ENCODE peak calls at places on chromosomes 11 and 22, in nine cellular contexts. Z, I, M, W, J, T, G, A and X are unnamed samples.

GRCh38 chr22:22693531-22693884 is 49.1 kb downstream of the GGTLC2 start:
- DNase-seq in Z (no peak), I (no peak), M (no peak), W (no peak), J (no peak), T (no peak), G (no peak), A (no peak), X (no peak)

GRCh38 chr11:88623536-88623935 is 286.0 kb upstream of the CTSC start:
- DNase-seq in Z (no peak), I (no peak), M (peak), W (no peak), J (no peak), T (no peak), G (no peak), A (no peak), X (no peak)

GRCh38 chr11:113818426-113818825 is 38.8 kb downstream of the CLDN25 start:
- DNase-seq in Z (no peak), I (no peak), M (no peak), W (no peak), J (no peak), T (no peak), G (no peak), A (no peak), X (no peak)

GRCh38 chr11:102914238-102915043 is 39.7 kb upstream of the MMP12 start:
- DNase-seq in Z (peak), I (peak), M (peak), W (no peak), J (peak), T (no peak), G (peak), A (no peak), X (no peak)

GRCh38 chr11:420054-420910 is 5.5 kb upstream of the SIGIRR start:
- DNase-seq in Z (no peak), I (no peak), M (no peak), W (no peak), J (no peak), T (no peak), G (no peak), A (peak), X (peak)

GRCh38 chr11:107769189-107769588 is 57.3 kb upstream of the SLN start:
- DNase-seq in Z (no peak), I (no peak), M (peak), W (no peak), J (no peak), T (no peak), G (no peak), A (no peak), X (no peak)

GRCh38 chr22:19942071-19942885 is 660 bp upstream of the TXNRD2 start:
- DNase-seq in Z (peak), I (peak), M (peak), W (no peak), J (peak), T (no peak), G (no peak), A (no peak), X (no peak)

GRCh38 chr22:48429621-48430020 is 1398.1 kb downstream of the BRD1 start:
- DNase-seq in Z (no peak), I (no peak), M (no peak), W (no peak), J (no peak), T (no peak), G (no peak), A (no peak), X (no peak)

GRCh38 chr22:29312218-29313125 is 3.0 kb downstream of the RASL10A start:
- DNase-seq in Z (no peak), I (no peak), M (no peak), W (no peak), J (no peak), T (no peak), G (no peak), A (no peak), X (no peak)

GRCh38 chr22:42994917-42995562 is 19.9 kb downstream of the PACSIN2 start:
- DNase-seq in Z (peak), I (peak), M (peak), W (no peak), J (no peak), T (no peak), G (no peak), A (no peak), X (no peak)

GRCh38 chr11:2837096-2837601 is 48.4 kb downstream of the CDKN1C start:
- DNase-seq in Z (no peak), I (no peak), M (peak), W (no peak), J (peak), T (no peak), G (peak), A (peak), X (peak)

GRCh38 chr11:86248609-86249008 is 4.1 kb downstream of the EED start:
- DNase-seq in Z (no peak), I (no peak), M (no peak), W (no peak), J (no peak), T (no peak), G (no peak), A (no peak), X (no peak)

GRCh38 chr11:29173660-29174062 is 843.2 kb downstream of the KCNA4 start:
- DNase-seq in Z (no peak), I (no peak), M (peak), W (no peak), J (peak), T (no peak), G (no peak), A (no peak), X (no peak)

GRCh38 chr11:15347969-15348734 is 233.4 kb downstream of the INSC start:
- DNase-seq in Z (no peak), I (no peak), M (no peak), W (no peak), J (no peak), T (no peak), G (no peak), A (no peak), X (no peak)

GRCh38 chr11:2547806-2548205 is 103.0 kb downstream of the KCNQ1 start:
- DNase-seq in Z (no peak), I (no peak), M (no peak), W (no peak), J (no peak), T (no peak), G (no peak), A (peak), X (peak)

GRCh38 chr11:109865558-109866186 is 227.5 kb upstream of the ZC3H12C start:
- DNase-seq in Z (peak), I (no peak), M (peak), W (peak), J (peak), T (no peak), G (no peak), A (peak), X (no peak)

GRCh38 chr11:63945482-63946163 is 6.8 kb downstream of the NAA40 start:
- DNase-seq in Z (peak), I (no peak), M (peak), W (peak), J (peak), T (peak), G (peak), A (peak), X (peak)

GRCh38 chr11:63920126-63920869 is 3.3 kb upstream of the RCOR2 start:
- DNase-seq in Z (no peak), I (no peak), M (peak), W (no peak), J (no peak), T (no peak), G (no peak), A (peak), X (peak)

GRCh38 chr22:48960981-48961655 is 866.6 kb downstream of the BRD1 start:
- DNase-seq in Z (no peak), I (no peak), M (no peak), W (no peak), J (no peak), T (no peak), G (no peak), A (no peak), X (no peak)

GRCh38 chr11:120079750-120080610 is 57.9 kb downstream of the TRIM29 start:
- DNase-seq in Z (peak), I (no peak), M (peak), W (no peak), J (no peak), T (no peak), G (no peak), A (no peak), X (no peak)

GRCh38 chr11:57457643-57458023 is 2.7 kb upstream of the RTN4RL2 start:
- DNase-seq in Z (peak), I (no peak), M (no peak), W (peak), J (no peak), T (no peak), G (no peak), A (no peak), X (no peak)

GRCh38 chr11:62217191-62217748 is 8.8 kb downstream of the SCGB2A1 start:
- DNase-seq in Z (peak), I (no peak), M (peak), W (no peak), J (no peak), T (peak), G (no peak), A (no peak), X (no peak)

GRCh38 chr22:46763051-46763705 is 728 bp downstream of the TBC1D22A start:
- DNase-seq in Z (no peak), I (peak), M (peak), W (no peak), J (no peak), T (no peak), G (no peak), A (no peak), X (peak)

GRCh38 chr22:44667829-44668189 is 34.2 kb upstream of the PRR5 start:
- DNase-seq in Z (no peak), I (no peak), M (no peak), W (no peak), J (no peak), T (no peak), G (no peak), A (no peak), X (no peak)

GRCh38 chr11:67401495-67402191 is at the start of gene PPP1CA:
- DNase-seq in Z (peak), I (peak), M (peak), W (peak), J (peak), T (peak), G (peak), A (peak), X (peak)

GRCh38 chr11:1879941-1880720 is 11.6 kb downstream of the PRR33 start:
- DNase-seq in Z (no peak), I (no peak), M (no peak), W (no peak), J (no peak), T (no peak), G (no peak), A (peak), X (peak)

GRCh38 chr22:19231986-19232385 is 53.5 kb upstream of the SLC25A1 start:
- DNase-seq in Z (no peak), I (no peak), M (no peak), W (no peak), J (no peak), T (no peak), G (no peak), A (no peak), X (no peak)

GRCh38 chr11:27250867-27251266 is 112.1 kb downstream of the CCDC34 start:
- DNase-seq in Z (no peak), I (no peak), M (no peak), W (no peak), J (no peak), T (no peak), G (no peak), A (no peak), X (no peak)

GRCh38 chr11:2186669-2187266 is 15.2 kb upstream of the TH start:
- DNase-seq in Z (peak), I (no peak), M (no peak), W (peak), J (peak), T (peak), G (peak), A (no peak), X (no peak)

GRCh38 chr11:60756307-60757032 is at the start of gene MS4A15:
- DNase-seq in Z (peak), I (no peak), M (no peak), W (no peak), J (no peak), T (peak), G (no peak), A (no peak), X (no peak)

GRCh38 chr11:120169981-120170698 is 32.2 kb upstream of the TRIM29 start:
- DNase-seq in Z (no peak), I (no peak), M (no peak), W (no peak), J (no peak), T (no peak), G (no peak), A (no peak), X (no peak)

GRCh38 chr11:8180469-8180868 is 11.6 kb upstream of the RIC3 start:
- DNase-seq in Z (no peak), I (no peak), M (no peak), W (no peak), J (no peak), T (no peak), G (no peak), A (no peak), X (no peak)

GRCh38 chr11:63841554-63841953 is 2.6 kb downstream of the MARK2 start:
- DNase-seq in Z (no peak), I (no peak), M (no peak), W (no peak), J (no peak), T (no peak), G (no peak), A (no peak), X (no peak)

GRCh38 chr22:44450503-44450902 is 47.5 kb downstream of the RTL6 start:
- DNase-seq in Z (no peak), I (no peak), M (no peak), W (no peak), J (no peak), T (no peak), G (no peak), A (no peak), X (no peak)

GRCh38 chr22:27790396-27791216 is 10.9 kb downstream of the MN1 start:
- DNase-seq in Z (no peak), I (no peak), M (no peak), W (no peak), J (no peak), T (no peak), G (no peak), A (peak), X (no peak)

GRCh38 chr22:37266581-37267127 is 15.7 kb upstream of the CYTH4 start:
- DNase-seq in Z (no peak), I (no peak), M (no peak), W (no peak), J (no peak), T (no peak), G (no peak), A (no peak), X (no peak)